ENCODE peak calls at places on chromosomes 1 and 21, in ten cellular contexts. W is fibroblast of pulmonary artery, N is astrocyte, K is lower lobe of right lung, F is BE2C, P is nephron progenitor cell, D is glutamatergic neuron, O is Calu3, L is A673, G is NB4. A is an unnamed sample.
A peak's percentile ranks its signal among the peaks of the same experiment; 100 is the strongest.

GRCh38 chr1:42319128-42319851 is 15.7 kb downstream of the FOXJ3 start:
- DNase-seq in D (no peak), P (no peak), W (peak; percentile 52), L (no peak), K (no peak), G (peak; percentile 18), O (no peak), N (peak; percentile 60), F (no peak), A (no peak)

GRCh38 chr21:25901580-25901979 is 166.8 kb downstream of the GABPA start:
- DNase-seq in W (no peak), K (no peak), P (no peak), O (no peak), N (no peak), L (no peak), F (no peak), D (no peak), G (no peak), A (no peak)

GRCh38 chr21:42513985-42514882 is 582 bp downstream of the SLC37A1 start:
- DNase-seq in O (peak; percentile 40), G (peak; percentile 58), W (no peak), P (peak; percentile 60), F (no peak), D (peak; percentile 73), K (peak; percentile 75), L (peak; percentile 56), N (no peak), A (no peak)

GRCh38 chr21:39159342-39160063 is 23.7 kb downstream of the PSMG1 start:
- DNase-seq in W (no peak), N (no peak), O (no peak), K (no peak), P (no peak), L (no peak), D (no peak), F (no peak), G (no peak), A (no peak)

GRCh38 chr1:168920456-168921094 is 185.9 kb upstream of the ATP1B1 start:
- DNase-seq in L (no peak), F (no peak), P (no peak), O (peak; percentile 64), D (no peak), G (no peak), N (no peak), W (peak; percentile 96), K (no peak), A (peak; percentile 31)

GRCh38 chr1:168084396-168085231 is 52.1 kb downstream of the GPR161 start:
- DNase-seq in F (peak; percentile 72), N (no peak), D (peak; percentile 85), O (peak; percentile 55), W (peak; percentile 72), L (peak; percentile 66), G (peak; percentile 76), K (peak; percentile 77), P (peak; percentile 74), A (no peak)

GRCh38 chr1:234961468-234962339 is 166.9 kb downstream of the TOMM20 start:
- DNase-seq in D (no peak), W (peak; percentile 95), L (no peak), K (no peak), P (no peak), O (no peak), N (peak; percentile 97), G (peak; percentile 92), F (no peak), A (peak; percentile 92)

GRCh38 chr1:1272341-1273151 is 1.1 kb downstream of the UBE2J2 start:
- DNase-seq in G (no peak), L (no peak), N (no peak), O (peak; percentile 48), W (no peak), D (peak; percentile 21), P (no peak), F (no peak), K (peak; percentile 65), A (no peak)

GRCh38 chr1:31723828-31724359 is 20.1 kb upstream of the COL16A1 start:
- DNase-seq in G (peak; percentile 64), K (peak; percentile 72), F (no peak), W (peak; percentile 79), O (peak; percentile 73), N (peak; percentile 64), L (peak; percentile 88), P (peak; percentile 98), D (no peak), A (no peak)

GRCh38 chr21:38942617-38943245 is 137.0 kb downstream of the ETS2 start:
- DNase-seq in N (no peak), G (no peak), D (no peak), W (no peak), L (no peak), K (no peak), O (no peak), P (no peak), F (no peak), A (no peak)

GRCh38 chr1:190320952-190321351 is 156.7 kb downstream of the BRINP3 start:
- DNase-seq in N (peak; percentile 35), O (peak; percentile 53), K (no peak), W (peak; percentile 77), G (peak; percentile 1), L (peak; percentile 47), P (no peak), D (no peak), F (peak; percentile 42), A (no peak)

GRCh38 chr1:203263496-203263895 is 34.0 kb upstream of the CHIT1 start:
- DNase-seq in K (no peak), F (no peak), P (no peak), N (no peak), L (no peak), O (no peak), D (no peak), W (no peak), G (no peak), A (no peak)

GRCh38 chr1:115336741-115337140 is 1.3 kb downstream of the NGF start:
- DNase-seq in L (peak; percentile 20), G (no peak), O (no peak), P (no peak), D (no peak), W (no peak), N (no peak), K (no peak), F (no peak), A (no peak)

GRCh38 chr1:22416555-22417454 is 34.8 kb upstream of the ZBTB40 start:
- DNase-seq in P (peak; percentile 92), W (peak; percentile 76), G (peak; percentile 74), F (peak; percentile 79), N (peak; percentile 39), D (peak; percentile 92), L (peak; percentile 81), O (peak; percentile 81), K (peak; percentile 76), A (peak; percentile 24)
- TF ChIP-seq CTCF in P (peak; percentile 98), W (peak; percentile 97), G (peak; percentile 95), F (peak; percentile 83), N (peak; percentile 88), D (peak; percentile 92), L (peak; percentile 98), O (peak; percentile 93), K (peak; percentile 87), A (peak; percentile 99)

DNA sequence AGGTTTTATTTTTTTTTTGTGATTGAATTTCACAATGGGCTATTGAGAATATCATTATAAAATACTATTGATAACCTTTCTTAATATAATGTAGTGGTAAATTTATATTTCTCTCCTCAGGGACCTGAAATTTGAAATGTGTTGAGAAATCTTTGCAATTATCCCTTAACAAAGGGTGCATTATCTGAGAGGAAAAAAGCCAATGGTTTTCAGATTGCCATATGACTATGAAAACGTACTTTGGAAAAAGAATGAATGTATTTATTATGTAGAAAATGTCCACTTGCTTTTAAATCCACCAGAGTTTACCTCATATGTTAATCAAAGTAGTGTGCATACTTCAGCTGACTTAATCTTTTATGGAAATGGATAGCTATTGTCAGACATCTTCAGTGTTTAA is 441.1 kb downstream of the AMY1C start:
- DNase-seq in P (no peak), G (no peak), D (no peak), L (no peak), N (no peak), O (no peak), K (no peak), W (no peak), F (no peak), A (no peak)
- TF ChIP-seq CTCF in P (no peak), G (no peak), D (no peak), L (no peak), N (no peak), O (no peak), K (no peak), W (no peak), F (no peak), A (no peak)

GRCh38 chr1:22918644-22919043 is 54.0 kb downstream of the LACTBL1 start:
- DNase-seq in F (no peak), P (no peak), N (no peak), D (no peak), W (no peak), K (no peak), O (no peak), L (no peak), G (no peak), A (no peak)

GRCh38 chr1:22920026-22920733 is 52.5 kb downstream of the LACTBL1 start:
- DNase-seq in F (no peak), L (no peak), G (no peak), K (no peak), N (no peak), D (no peak), P (no peak), O (no peak), W (no peak), A (no peak)

GRCh38 chr1:22921452-22922126 is 51.1 kb downstream of the LACTBL1 start:
- DNase-seq in F (no peak), N (no peak), W (no peak), K (no peak), O (no peak), P (no peak), L (no peak), G (no peak), D (no peak), A (no peak)

GRCh38 chr1:22920734-22921451 is 51.8 kb downstream of the LACTBL1 start:
- DNase-seq in P (no peak), N (no peak), L (no peak), F (no peak), G (no peak), O (no peak), K (peak; percentile 51), D (no peak), W (no peak), A (no peak)

GRCh38 chr1:22919341-22920025 is 53.2 kb downstream of the LACTBL1 start:
- DNase-seq in P (no peak), W (peak; percentile 12), G (no peak), L (no peak), D (no peak), N (peak; percentile 47), F (no peak), O (no peak), K (no peak), A (no peak)
- TF ChIP-seq CTCF in P (no peak), W (no peak), G (no peak), L (no peak), D (no peak), N (no peak), F (no peak), O (no peak), K (no peak), A (no peak)

DNA sequence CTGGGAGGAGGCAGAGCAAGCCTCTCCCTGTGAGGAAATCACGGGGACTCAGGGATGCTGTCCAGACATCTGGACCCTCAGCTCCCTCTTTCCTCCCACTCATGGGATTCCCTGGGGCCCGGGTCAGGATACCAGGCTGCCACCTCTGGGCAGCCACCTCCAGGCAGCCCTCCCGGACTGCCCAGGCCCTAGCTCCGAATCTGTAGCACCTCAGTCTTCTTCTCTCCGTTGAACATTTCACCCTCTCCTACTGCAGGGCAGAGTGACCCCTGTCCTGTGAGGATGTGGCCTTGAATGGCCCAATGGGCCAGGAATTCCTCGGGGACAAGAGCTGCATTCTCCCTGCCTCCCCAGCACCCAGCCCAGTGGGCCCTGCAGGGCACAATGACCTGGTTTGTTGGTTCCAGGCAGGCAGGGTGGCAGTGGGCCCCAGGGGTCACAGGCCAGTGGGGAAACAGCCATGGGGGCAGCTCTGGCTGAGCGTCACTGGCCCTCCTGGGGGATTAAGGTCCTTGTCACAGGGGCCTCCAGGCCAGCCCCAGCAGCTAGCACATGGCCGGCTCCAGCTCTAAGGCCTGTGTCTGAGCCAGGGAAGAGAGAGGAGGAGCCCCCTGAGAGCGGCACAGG is 9.5 kb upstream of the TTC34 start:
- DNase-seq in P (no peak), O (no peak), L (no peak), N (no peak), F (no peak), W (no peak), G (no peak), K (no peak), D (no peak), A (no peak)
- TF ChIP-seq CTCF in P (no peak), O (no peak), L (no peak), N (no peak), F (no peak), W (no peak), G (no peak), K (no peak), D (no peak), A (no peak)